ENCODE peak calls at places on chromosomes 6 and 20, in seven cellular contexts. Z is Calu3, K is AG08395, G is Panc1, S is AG04450, X is tibial artery, B is aorta. T is an unnamed sample.

GRCh38 chr6:56593801-56594318 is 48.8 kb downstream of the DST start:
- DNase-seq in B (no peak), G (no peak), K (peak; percentile 11), Z (no peak), S (no peak), X (no peak), T (no peak)

GRCh38 chr20:63011798-63012197 is 5.0 kb upstream of the BHLHE23 start:
- DNase-seq in S (no peak), G (no peak), K (no peak), B (no peak), X (no peak), Z (no peak), T (no peak)

GRCh38 chr20:50788045-50788867 is 6.6 kb upstream of the BCAS4 start:
- DNase-seq in Z (peak; percentile 77), S (peak; percentile 53), K (peak; percentile 78), X (peak; percentile 40), G (peak; percentile 81), B (peak; percentile 36), T (no peak)

GRCh38 chr6:37175332-37176267 is 5.6 kb downstream of the PIM1 start:
- DNase-seq in X (no peak), S (no peak), K (no peak), G (no peak), B (no peak), Z (no peak), T (no peak)

GRCh38 chr6:53113742-53114141 is 34.9 kb downstream of the GCM1 start:
- DNase-seq in G (no peak), X (no peak), K (no peak), S (no peak), Z (no peak), B (no peak), T (no peak)

GRCh38 chr6:43738267-43738676 is 31.7 kb upstream of the VEGFA start:
- DNase-seq in X (no peak), K (no peak), B (peak; percentile 20), S (no peak), Z (no peak), G (no peak), T (no peak)

GRCh38 chr20:51953731-51954340 is 151.5 kb upstream of the SALL4 start:
- DNase-seq in B (no peak), X (no peak), Z (no peak), G (no peak), S (no peak), K (no peak), T (no peak)

GRCh38 chr6:168384045-168385038 is 56.6 kb upstream of the SMOC2 start:
- DNase-seq in S (no peak), Z (no peak), K (peak; percentile 72), X (no peak), B (peak; percentile 80), G (no peak), T (no peak)

GRCh38 chr6:47787620-47788497 is 6.0 kb downstream of the OPN5 start:
- DNase-seq in S (peak; percentile 20), K (peak; percentile 54), G (peak; percentile 51), Z (peak; percentile 70), B (peak; percentile 80), X (no peak), T (peak; percentile 71)

GRCh38 chr6:63272397-63272796 is 47.4 kb downstream of the LGSN start:
- DNase-seq in X (no peak), S (no peak), K (no peak), G (peak; percentile 28), B (no peak), Z (peak; percentile 6), T (no peak)

GRCh38 chr6:129189266-129189665 is 306.3 kb downstream of the LAMA2 start:
- DNase-seq in X (no peak), S (no peak), B (no peak), G (no peak), K (no peak), Z (no peak), T (no peak)

GRCh38 chr20:33846291-33846916 is 35.3 kb downstream of the CHMP4B start:
- DNase-seq in X (peak; percentile 34), Z (no peak), K (no peak), G (no peak), B (no peak), S (no peak), T (no peak)

GRCh38 chr6:43970913-43971775 is 156.1 kb downstream of the MRPL14 start:
- DNase-seq in X (no peak), S (no peak), K (no peak), Z (peak; percentile 75), G (no peak), B (peak; percentile 78), T (no peak)

GRCh38 chr6:15283986-15284361 is 38.1 kb downstream of the JARID2 start:
- DNase-seq in B (no peak), K (peak; percentile 11), S (no peak), G (no peak), Z (no peak), X (no peak), T (no peak)

GRCh38 chr6:151661928-151662327 is 145.6 kb upstream of the ESR1 start:
- DNase-seq in X (no peak), Z (no peak), K (no peak), B (no peak), S (no peak), G (no peak), T (no peak)